ENCODE peak calls at places on chromosome 21, in ten cellular contexts. T, Z, U, D, P, J, V, Y, R and I are unnamed samples.
A peak's percentile ranks its signal among the peaks of the same experiment; 100 is the strongest.

GRCh38 chr21:34852438-34852837 is 183.6 kb downstream of the CLIC6 start:
- DNase-seq in T (no peak), Z (no peak), U (no peak), D (no peak), P (no peak), J (no peak), V (no peak), Y (no peak), R (no peak), I (no peak)

GRCh38 chr21:44737706-44738354 is 26.5 kb upstream of the TSPEAR start:
- DNase-seq in T (no peak), Z (no peak), U (no peak), D (no peak), P (no peak), J (peak; percentile 48), V (no peak), Y (no peak), R (no peak), I (peak; percentile 15)

GRCh38 chr21:42413093-42413492 is 9.4 kb downstream of the UBASH3A start:
- DNase-seq in T (no peak), Z (no peak), U (no peak), D (no peak), P (no peak), J (no peak), V (no peak), Y (no peak), R (no peak), I (no peak)

GRCh38 chr21:44523567-44524181 is 16.3 kb downstream of the KRTAP10-1 start:
- DNase-seq in T (no peak), Z (no peak), U (no peak), D (no peak), P (peak; percentile 5), J (no peak), V (no peak), Y (no peak), R (no peak), I (no peak)

GRCh38 chr21:25215698-25216384 is 391.4 kb downstream of the MRPL39 start:
- DNase-seq in T (no peak), Z (no peak), U (no peak), D (no peak), P (no peak), J (no peak), V (peak; percentile 22), Y (no peak), R (no peak), I (no peak)

GRCh38 chr21:29749957-29750356 is 189.8 kb downstream of the GRIK1 start:
- DNase-seq in T (no peak), Z (no peak), U (no peak), D (no peak), P (no peak), J (no peak), V (no peak), Y (no peak), R (no peak), I (no peak)

GRCh38 chr21:42495765-42496119 is 282 bp downstream of the RSPH1 start:
- DNase-seq in T (no peak), Z (no peak), U (no peak), D (no peak), P (no peak), J (peak; percentile 14), V (no peak), Y (no peak), R (no peak), I (no peak)

GRCh38 chr21:46154955-46155513 is 345 bp downstream of the FTCD start:
- DNase-seq in T (no peak), Z (no peak), U (no peak), D (no peak), P (peak; percentile 5), J (no peak), V (no peak), Y (no peak), R (peak; percentile 1), I (no peak)

GRCh38 chr21:43287974-43288755 is 119.4 kb downstream of the CRYAA start:
- DNase-seq in T (no peak), Z (no peak), U (no peak), D (no peak), P (no peak), J (no peak), V (no peak), Y (no peak), R (no peak), I (no peak)

GRCh38 chr21:35932232-35932911 is 128.0 kb downstream of the SETD4 start:
- DNase-seq in T (peak; percentile 86), Z (no peak), U (no peak), D (peak; percentile 26), P (no peak), J (peak; percentile 85), V (peak; percentile 60), Y (no peak), R (peak; percentile 46), I (peak; percentile 9)

GRCh38 chr21:38712076-38712475 is 93.7 kb upstream of the ETS2 start:
- DNase-seq in T (peak; percentile 22), Z (no peak), U (no peak), D (no peak), P (no peak), J (peak; percentile 41), V (no peak), Y (peak; percentile 44), R (peak; percentile 5), I (no peak)

GRCh38 chr21:44529011-44529421 is 11.0 kb downstream of the KRTAP10-1 start:
- DNase-seq in T (no peak), Z (no peak), U (no peak), D (no peak), P (peak; percentile 6), J (no peak), V (no peak), Y (no peak), R (no peak), I (no peak)

GRCh38 chr21:14403681-14404318 is 20.9 kb upstream of the HSPA13 start:
- DNase-seq in T (peak; percentile 3), Z (no peak), U (no peak), D (peak; percentile 39), P (no peak), J (peak; percentile 58), V (peak; percentile 21), Y (no peak), R (no peak), I (peak; percentile 37)

GRCh38 chr21:18832081-18832670 is 428.6 kb upstream of the TMPRSS15 start:
- DNase-seq in T (no peak), Z (no peak), U (no peak), D (no peak), P (no peak), J (no peak), V (no peak), Y (no peak), R (no peak), I (no peak)

GRCh38 chr21:44926364-44927101 is 5.8 kb upstream of the ITGB2 start:
- DNase-seq in T (no peak), Z (no peak), U (no peak), D (peak; percentile 72), P (peak; percentile 72), J (no peak), V (no peak), Y (no peak), R (peak; percentile 61), I (no peak)

GRCh38 chr21:35041122-35041521 is 8.0 kb downstream of the RUNX1 start:
- DNase-seq in T (no peak), Z (no peak), U (no peak), D (no peak), P (no peak), J (no peak), V (no peak), Y (no peak), R (no peak), I (no peak)

GRCh38 chr21:23045955-23046354 is 2047.7 kb downstream of the NCAM2 start:
- DNase-seq in T (no peak), Z (no peak), U (no peak), D (no peak), P (no peak), J (no peak), V (no peak), Y (no peak), R (no peak), I (no peak)

GRCh38 chr21:32803651-32804050 is 32.1 kb upstream of the PAXBP1 start:
- DNase-seq in T (no peak), Z (no peak), U (no peak), D (no peak), P (no peak), J (no peak), V (no peak), Y (no peak), R (no peak), I (no peak)

GRCh38 chr21:8990326-8991087 is 1530.9 kb upstream of the TPTE start:
- DNase-seq in T (no peak), Z (no peak), U (no peak), D (no peak), P (no peak), J (no peak), V (no peak), Y (peak; percentile 45), R (no peak), I (no peak)

GRCh38 chr21:40151611-40152010 is 284.4 kb downstream of the PCP4 start:
- DNase-seq in T (no peak), Z (no peak), U (no peak), D (no peak), P (no peak), J (no peak), V (no peak), Y (no peak), R (no peak), I (no peak)

GRCh38 chr21:25760061-25760460 is 25.3 kb downstream of the GABPA start:
- DNase-seq in T (no peak), Z (no peak), U (no peak), D (no peak), P (no peak), J (no peak), V (no peak), Y (no peak), R (no peak), I (no peak)

GRCh38 chr21:45130324-45130774 is 56.0 kb downstream of the ADARB1 start:
- DNase-seq in T (no peak), Z (no peak), U (no peak), D (no peak), P (no peak), J (peak; percentile 89), V (no peak), Y (no peak), R (no peak), I (no peak)

GRCh38 chr21:28663111-28663693 is 329.5 kb downstream of the LTN1 start:
- DNase-seq in T (no peak), Z (no peak), U (no peak), D (no peak), P (no peak), J (no peak), V (no peak), Y (no peak), R (no peak), I (no peak)

GRCh38 chr21:33286600-33287456 is 20.7 kb downstream of the IL10RB start:
- DNase-seq in T (no peak), Z (no peak), U (no peak), D (no peak), P (no peak), J (peak; percentile 83), V (no peak), Y (no peak), R (no peak), I (no peak)

GRCh38 chr21:29378814-29379213 is 80.1 kb downstream of the BACH1 start:
- DNase-seq in T (no peak), Z (no peak), U (no peak), D (no peak), P (no peak), J (peak; percentile 22), V (no peak), Y (no peak), R (no peak), I (no peak)

GRCh38 chr21:46268371-46268770 is 17.0 kb downstream of the MCM3AP start:
- DNase-seq in T (no peak), Z (no peak), U (no peak), D (no peak), P (no peak), J (no peak), V (no peak), Y (no peak), R (no peak), I (no peak)

GRCh38 chr21:39385299-39386145 is 36.6 kb upstream of the HMGN1 start:
- DNase-seq in T (peak; percentile 56), Z (peak; percentile 53), U (peak; percentile 34), D (peak; percentile 74), P (peak; percentile 58), J (peak; percentile 82), V (no peak), Y (peak; percentile 33), R (peak; percentile 81), I (peak; percentile 68)

GRCh38 chr21:39175154-39175553 is 8.1 kb downstream of the PSMG1 start:
- DNase-seq in T (no peak), Z (no peak), U (no peak), D (no peak), P (no peak), J (peak; percentile 62), V (no peak), Y (no peak), R (no peak), I (no peak)